ENCODE peak calls at places on chromosomes 13 and 19, in seven cellular contexts. G, M, H, U, L, Z and T are unnamed samples.

GRCh38 chr19:30449673-30450072 is 77.5 kb downstream of the ZNF536 start:
- DNase-seq in U (no peak), M (peak), L (no peak), Z (no peak), G (no peak), H (no peak), T (no peak)

GRCh38 chr13:113916330-113916815 is 52.5 kb upstream of the GAS6 start:
- DNase-seq in H (no peak), Z (no peak), U (peak), L (no peak), G (no peak), M (no peak), T (peak)

GRCh38 chr19:54190942-54191670 is at the start of gene TSEN34:
- DNase-seq in H (no peak), M (peak), U (peak), G (peak), Z (peak), L (peak), T (peak)

GRCh38 chr13:78121001-78121400 is 202.4 kb upstream of the EDNRB start:
- DNase-seq in M (no peak), L (no peak), H (no peak), U (no peak), Z (no peak), G (no peak), T (no peak)

GRCh38 chr19:55398200-55398947 is 9.2 kb downstream of the UBE2S start:
- DNase-seq in H (no peak), M (no peak), Z (no peak), G (no peak), U (no peak), L (no peak), T (no peak)

GRCh38 chr19:13398780-13399726 is 107.2 kb downstream of the CACNA1A start:
- DNase-seq in U (no peak), Z (no peak), L (peak), H (peak), M (no peak), G (peak), T (peak)

GRCh38 chr13:44352671-44353070 is 21.0 kb upstream of the SERP2 start:
- DNase-seq in L (no peak), M (no peak), U (no peak), H (no peak), Z (peak), G (no peak), T (no peak)

GRCh38 chr19:58093071-58093470 is 5.0 kb downstream of the ZSCAN18 start:
- DNase-seq in M (no peak), L (no peak), U (no peak), H (no peak), G (no peak), Z (no peak), T (no peak)

GRCh38 chr13:93635687-93636086 is 409.1 kb downstream of the GPC6 start:
- DNase-seq in M (no peak), U (no peak), H (no peak), L (no peak), G (peak), Z (no peak), T (no peak)

GRCh38 chr19:41587838-41588210 is 11.9 kb downstream of the CEACAM21 start:
- DNase-seq in M (no peak), Z (no peak), L (no peak), G (no peak), H (no peak), U (no peak), T (no peak)

GRCh38 chr19:44912854-44913253 is 1.6 kb upstream of the APOC1 start:
- DNase-seq in U (peak), M (no peak), H (no peak), Z (no peak), G (peak), L (no peak), T (no peak)

GRCh38 chr13:24680258-24680920 is at the start of gene ATP12A:
- DNase-seq in U (no peak), G (peak), L (no peak), H (no peak), M (no peak), Z (peak), T (peak)

GRCh38 chr19:18967358-18968146 is 26.5 kb upstream of the HOMER3 start:
- DNase-seq in L (peak), M (peak), U (peak), G (peak), H (no peak), Z (no peak), T (peak)

GRCh38 chr19:45477713-45478453 is 10.1 kb downstream of the FOSB start:
- DNase-seq in M (peak), U (no peak), L (no peak), G (no peak), H (no peak), Z (no peak), T (peak)

GRCh38 chr19:45824041-45824471 is 8.9 kb upstream of the RSPH6A start:
- DNase-seq in L (no peak), U (peak), G (peak), M (no peak), H (no peak), Z (no peak), T (peak)

GRCh38 chr13:84706004-84706710 is 823.9 kb upstream of the SLITRK1 start:
- DNase-seq in H (no peak), G (no peak), U (no peak), Z (no peak), L (no peak), M (no peak), T (no peak)

GRCh38 chr13:99721606-99722384 is 220.5 kb downstream of the TM9SF2 start:
- DNase-seq in H (no peak), M (no peak), Z (no peak), U (no peak), L (no peak), G (no peak), T (no peak)

GRCh38 chr13:74103196-74103595 is 31.0 kb downstream of the KLF12 start:
- DNase-seq in G (no peak), U (no peak), L (no peak), H (no peak), Z (no peak), M (no peak), T (no peak)

GRCh38 chr13:49652691-49653305 is 24.5 kb downstream of the ARL11 start:
- DNase-seq in L (no peak), U (no peak), H (peak), M (no peak), Z (no peak), G (peak), T (peak)

GRCh38 chr19:50909240-50910070 is 1.7 kb downstream of the KLK4 start:
- DNase-seq in H (peak), U (peak), M (no peak), L (no peak), G (peak), Z (no peak), T (peak)

GRCh38 chr13:85419611-85420010 is 379.6 kb downstream of the SLITRK6 start:
- DNase-seq in U (no peak), G (no peak), M (no peak), Z (no peak), L (no peak), H (no peak), T (peak)

GRCh38 chr19:12806242-12807131 is at the start of gene RNASEH2A:
- DNase-seq in Z (peak), U (peak), H (peak), M (peak), G (peak), L (peak), T (peak)

GRCh38 chr19:14472202-14472961 is 2.8 kb downstream of the PTGER1 start:
- DNase-seq in Z (peak), M (peak), U (no peak), L (peak), G (peak), H (peak), T (peak)

GRCh38 chr13:83765796-83766195 is 116.5 kb downstream of the SLITRK1 start:
- DNase-seq in L (no peak), U (no peak), G (no peak), H (no peak), M (no peak), Z (no peak), T (no peak)

GRCh38 chr13:68506888-68507551 is 1276.9 kb upstream of the PCDH9 start:
- DNase-seq in G (peak), L (no peak), U (no peak), H (no peak), Z (no peak), M (no peak), T (no peak)

GRCh38 chr19:4096049-4096892 is 27.7 kb downstream of the MAP2K2 start:
- DNase-seq in G (no peak), L (no peak), H (no peak), M (no peak), U (no peak), Z (no peak), T (no peak)

GRCh38 chr13:98274921-98275487 is 97.9 kb upstream of the RNF113B start:
- DNase-seq in U (no peak), H (no peak), G (no peak), Z (no peak), L (no peak), M (no peak), T (no peak)

GRCh38 chr19:2974342-2974932 is 2.9 kb upstream of the TLE6 start:
- DNase-seq in L (peak), U (peak), M (no peak), Z (no peak), G (peak), H (no peak), T (no peak)

GRCh38 chr19:3133793-3134116 is 2.1 kb upstream of the GNA15 start:
- DNase-seq in Z (no peak), L (no peak), M (no peak), H (no peak), G (no peak), U (no peak), T (no peak)

GRCh38 chr19:15161028-15161984 is 39.5 kb downstream of the NOTCH3 start:
- DNase-seq in M (no peak), H (peak), L (no peak), U (no peak), Z (no peak), G (no peak), T (peak)

GRCh38 chr13:49610176-49610575 is 18.1 kb upstream of the ARL11 start:
- DNase-seq in L (no peak), G (no peak), M (no peak), H (no peak), Z (no peak), U (no peak), T (no peak)

GRCh38 chr13:50357586-50358118 is 342.4 kb downstream of the KCNRG start:
- DNase-seq in G (peak), U (peak), L (no peak), Z (no peak), H (no peak), M (no peak), T (peak)

GRCh38 chr13:20390526-20391175 is 135.0 kb downstream of the CRYL1 start:
- DNase-seq in M (no peak), H (no peak), U (no peak), L (no peak), G (no peak), Z (no peak), T (no peak)

GRCh38 chr13:54029226-54029625 is 1000.6 kb downstream of the OLFM4 start:
- DNase-seq in G (no peak), L (no peak), U (no peak), H (no peak), Z (no peak), M (no peak), T (peak)

DNA sequence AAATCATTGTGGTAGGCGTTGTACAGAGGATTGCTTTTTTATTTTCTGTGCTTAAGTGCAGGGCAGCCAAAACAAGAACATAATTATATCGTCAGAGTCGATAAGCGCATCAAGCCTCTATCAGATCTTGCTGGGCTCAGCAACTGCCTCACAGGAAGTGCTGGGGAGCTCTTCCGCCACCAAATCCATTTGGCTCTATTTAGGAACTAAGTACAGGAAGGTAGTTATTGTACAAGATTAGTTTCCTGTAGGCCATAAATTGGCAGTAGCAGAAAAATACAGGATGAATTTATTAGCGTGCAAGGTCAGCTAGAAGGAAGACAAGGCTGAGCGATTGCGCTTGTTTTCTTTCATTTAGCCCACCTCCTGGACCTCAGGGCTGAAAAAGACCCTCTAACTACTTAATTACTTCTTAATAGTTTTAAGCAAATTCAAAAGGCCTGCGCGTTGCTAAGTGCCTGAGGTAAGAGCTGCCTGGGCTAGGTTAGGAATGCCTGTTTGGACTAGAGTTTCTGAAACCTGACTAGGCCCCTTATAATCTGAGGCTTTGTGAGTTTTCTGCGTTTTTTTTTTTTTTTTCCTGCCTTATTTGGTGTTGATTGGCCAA is 118.5 kb downstream of the IRS2 start:
- DNase-seq in L (no peak), U (peak), Z (no peak), H (no peak), G (no peak), M (no peak), T (no peak)
- H3K27ac ChIP-seq in L (no peak), U (peak), Z (no peak), H (no peak), G (no peak), M (no peak), T (no peak)

DNA sequence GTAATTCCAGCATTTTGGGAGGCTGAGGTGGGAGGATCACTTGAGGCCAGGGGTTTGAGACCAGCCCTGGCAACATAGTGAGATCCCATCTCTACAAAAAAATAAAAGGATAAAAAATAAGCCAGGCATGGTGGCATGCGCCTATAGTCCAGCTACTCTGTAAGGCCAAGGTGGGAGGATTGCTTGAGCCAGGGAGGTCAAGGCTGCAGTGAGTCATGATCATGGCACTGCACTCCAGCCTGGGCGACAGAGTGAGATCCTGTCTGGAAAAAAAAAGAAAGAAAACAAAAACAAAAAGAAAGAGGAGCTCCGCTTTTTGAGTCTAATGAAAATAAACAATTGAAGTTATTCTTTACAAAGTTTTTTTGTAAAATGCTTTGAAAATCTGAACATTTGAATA is 326.2 kb downstream of the GPC5 start:
- DNase-seq in M (no peak), Z (no peak), L (no peak), U (no peak), H (no peak), G (no peak), T (no peak)
- H3K27ac ChIP-seq in M (no peak), Z (no peak), L (no peak), U (no peak), H (no peak), G (no peak), T (no peak)

DNA sequence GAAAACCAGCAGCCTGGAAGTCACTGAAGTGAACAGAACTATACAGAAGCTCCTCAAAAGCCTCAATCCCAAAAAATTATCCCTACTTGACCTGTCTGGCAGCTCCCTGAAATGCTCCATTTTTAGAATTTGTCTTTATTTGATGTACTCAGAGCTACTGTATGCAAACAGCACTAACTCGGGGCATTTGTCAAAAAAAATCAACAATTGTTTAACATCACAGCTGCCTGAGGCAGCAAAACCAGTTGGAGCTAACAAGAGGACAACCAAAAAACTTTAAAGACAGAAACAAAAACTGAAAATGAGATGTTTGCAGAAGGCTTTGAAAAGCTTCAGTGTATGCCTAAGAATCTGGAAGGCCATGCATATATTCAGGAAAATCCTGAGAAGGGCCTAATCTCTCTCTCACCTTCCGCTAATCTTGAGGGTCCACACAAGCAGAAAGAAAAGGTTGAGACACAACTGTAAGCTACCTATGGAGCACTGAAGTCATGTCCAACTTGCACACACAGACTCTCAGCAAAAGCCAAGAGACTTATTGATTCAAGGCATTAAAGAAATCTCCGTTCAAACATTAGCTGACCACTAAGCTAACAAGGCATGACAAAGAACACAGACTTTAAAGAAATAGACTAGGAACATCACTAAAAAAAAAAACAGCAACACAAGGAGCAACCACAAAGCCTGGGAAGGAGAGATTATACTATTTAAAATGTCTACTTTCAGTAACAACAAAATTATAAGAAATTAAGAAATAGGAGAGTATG is 16.1 kb downstream of the VWA8 start:
- DNase-seq in U (no peak), H (no peak), G (no peak), M (no peak), L (no peak), Z (no peak), T (no peak)
- H3K27ac ChIP-seq in U (no peak), H (no peak), G (no peak), M (no peak), L (no peak), Z (no peak), T (no peak)

GRCh38 chr19:28486934-28487333 is 726.0 kb downstream of the UQCRFS1 start:
- DNase-seq in L (no peak), M (no peak), Z (no peak), H (no peak), U (no peak), G (no peak), T (no peak)
- H3K27ac ChIP-seq in L (no peak), M (no peak), Z (no peak), H (no peak), U (no peak), G (no peak), T (no peak)

GRCh38 chr19:5935473-5936307 is 21.6 kb downstream of the CAPS start:
- DNase-seq in Z (no peak), G (no peak), M (no peak), H (no peak), U (no peak), L (no peak), T (no peak)

GRCh38 chr19:5940260-5941208 is 26.5 kb downstream of the CAPS start:
- DNase-seq in L (no peak), Z (no peak), U (no peak), G (no peak), M (no peak), H (no peak), T (no peak)

GRCh38 chr19:5936308-5936980 is 22.4 kb downstream of the CAPS start:
- DNase-seq in M (no peak), L (no peak), Z (no peak), H (no peak), G (peak), U (no peak), T (no peak)

GRCh38 chr19:5934779-5935472 is 20.9 kb downstream of the CAPS start:
- DNase-seq in M (no peak), H (no peak), Z (no peak), G (peak), U (no peak), L (peak), T (no peak)

DNA sequence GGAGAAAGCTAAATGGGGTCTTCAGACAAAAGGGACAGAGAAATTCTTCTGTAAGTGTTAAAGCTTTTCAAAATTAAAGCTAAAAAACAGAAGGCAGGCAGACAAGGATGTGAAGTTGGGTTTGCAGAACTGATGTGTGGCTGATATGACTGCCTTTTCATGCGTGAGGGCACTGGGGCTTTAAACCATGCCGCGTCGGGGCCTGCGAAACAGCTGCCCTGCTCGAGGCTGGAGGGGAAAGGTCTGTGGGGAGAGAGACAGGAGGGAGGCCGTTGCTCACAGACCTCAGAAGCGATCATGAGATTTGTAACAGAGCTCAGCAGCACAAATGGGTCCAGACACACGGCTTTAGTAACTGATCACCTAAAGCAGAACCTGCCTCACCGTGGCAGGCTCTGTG is 23.5 kb downstream of the CAPS start:
- DNase-seq in M (no peak), H (no peak), G (no peak), U (no peak), Z (no peak), L (no peak), T (no peak)
- H3K27ac ChIP-seq in M (no peak), H (no peak), G (no peak), U (no peak), Z (no peak), L (no peak), T (peak)

GRCh38 chr19:37954421-37954874 is 47.4 kb downstream of the SIPA1L3 start:
- DNase-seq in Z (no peak), L (no peak), U (no peak), M (no peak), H (no peak), G (no peak), T (no peak)
- H3K27ac ChIP-seq in Z (no peak), L (no peak), U (no peak), M (no peak), H (no peak), G (peak), T (no peak)

GRCh38 chr13:46894534-46894906 is 2.3 kb downstream of the HTR2A start:
- DNase-seq in Z (no peak), G (no peak), H (no peak), U (no peak), M (no peak), L (no peak), T (no peak)
- H3K27ac ChIP-seq in Z (no peak), G (no peak), H (no peak), U (peak), M (peak), L (peak), T (no peak)

GRCh38 chr13:67134322-67135129 is 95.6 kb downstream of the PCDH9 start:
- DNase-seq in Z (no peak), H (no peak), M (no peak), U (no peak), L (no peak), G (no peak), T (no peak)
- H3K27ac ChIP-seq in Z (no peak), H (peak), M (no peak), U (no peak), L (peak), G (no peak), T (no peak)